ENCODE peak calls at places on chromosomes 3 and 15, in four cellular contexts. C is H9, L is colonic mucosa, Y is neuronal stem cell. O is an unnamed sample.

GRCh38 chr3:47112997-47113396 is 50.9 kb downstream of the SETD2 start:
- DNase-seq in L (no peak), Y (no peak), C (no peak), O (no peak)

GRCh38 chr15:78640840-78641733 is at the start of gene CHRNB4:
- DNase-seq in Y (peak; percentile 73), C (peak; percentile 90), L (peak; percentile 36), O (peak; percentile 95)

GRCh38 chr3:31125413-31126020 is 231.1 kb upstream of the GADL1 start:
- DNase-seq in Y (peak; percentile 2), C (no peak), L (no peak), O (peak; percentile 49)

GRCh38 chr3:14001136-14001535 is 121.3 kb upstream of the WNT7A start:
- DNase-seq in L (no peak), C (no peak), Y (no peak), O (no peak)

GRCh38 chr3:115239717-115240116 is 92.6 kb upstream of the ZBTB20 start:
- DNase-seq in L (peak; percentile 18), Y (no peak), C (no peak), O (no peak)

GRCh38 chr3:38157562-38157961 is 7.8 kb upstream of the OXSR1 start:
- DNase-seq in Y (no peak), L (no peak), C (no peak), O (no peak)

GRCh38 chr3:152348436-152349177 is 79.9 kb downstream of the MBNL1 start:
- DNase-seq in C (no peak), Y (no peak), L (no peak), O (no peak)

GRCh38 chr3:153752405-153753027 is 368.7 kb upstream of the ARHGEF26 start:
- DNase-seq in Y (no peak), C (no peak), L (no peak), O (no peak)

GRCh38 chr3:52531636-52532516 is 1.8 kb downstream of the NT5DC2 start:
- DNase-seq in C (no peak), Y (no peak), L (no peak), O (no peak)

GRCh38 chr3:59555593-59556315 is 505.9 kb upstream of the CFAP20DC start:
- DNase-seq in C (no peak), Y (no peak), L (no peak), O (no peak)

GRCh38 chr3:150203273-150203672 is 204.8 kb upstream of the TSC22D2 start:
- DNase-seq in Y (no peak), C (no peak), L (no peak), O (no peak)

GRCh38 chr15:25248583-25249235 is 190.1 kb downstream of the UBE3A start:
- DNase-seq in L (peak; percentile 7), Y (no peak), C (peak; percentile 8), O (no peak)

GRCh38 chr3:179181993-179182551 is 33.9 kb downstream of the PIK3CA start:
- DNase-seq in Y (no peak), C (no peak), L (no peak), O (peak; percentile 44)

GRCh38 chr3:33687406-33688010 is 30.5 kb downstream of the CLASP2 start:
- DNase-seq in C (no peak), Y (no peak), L (no peak), O (no peak)

GRCh38 chr15:100043069-100043641 is 298.6 kb downstream of the ADAMTS17 start:
- DNase-seq in L (no peak), Y (no peak), C (no peak), O (no peak)

GRCh38 chr3:185558395-185558794 is 6.0 kb upstream of the LIPH start:
- DNase-seq in L (peak; percentile 89), C (no peak), Y (no peak), O (no peak)

GRCh38 chr3:179093807-179094206 is 22.2 kb upstream of the ZMAT3 start:
- DNase-seq in L (no peak), C (no peak), Y (no peak), O (no peak)

GRCh38 chr3:85821130-85821756 is 862.5 kb downstream of the CADM2 start:
- DNase-seq in L (peak; percentile 22), Y (peak; percentile 11), C (peak; percentile 49), O (peak; percentile 80)

GRCh38 chr3:177150218-177150916 is 46.9 kb downstream of the TBL1XR1 start:
- DNase-seq in L (no peak), C (no peak), Y (no peak), O (no peak)

GRCh38 chr3:89246326-89246725 is 138.9 kb downstream of the EPHA3 start:
- DNase-seq in Y (peak; percentile 32), L (no peak), C (peak; percentile 75), O (peak; percentile 78)

GRCh38 chr3:105823149-105823866 is 45.5 kb downstream of the CBLB start:
- DNase-seq in C (no peak), Y (no peak), L (no peak), O (no peak)

GRCh38 chr15:72599855-72600464 is 54.5 kb upstream of the GOLGA6B start:
- DNase-seq in Y (no peak), L (peak; percentile 36), C (no peak), O (peak; percentile 60)

GRCh38 chr15:85380860-85381535 is 595 bp downstream of the AKAP13 start:
- DNase-seq in L (peak; percentile 54), Y (peak; percentile 65), C (no peak), O (no peak)

GRCh38 chr3:182259579-182259978 is 533.7 kb upstream of the ATP11B start:
- DNase-seq in L (no peak), C (peak; percentile 66), Y (no peak), O (peak; percentile 74)

GRCh38 chr15:77819271-77819806 is 186.6 kb upstream of the LINGO1 start:
- DNase-seq in L (no peak), C (no peak), Y (no peak), O (peak; percentile 66)

GRCh38 chr15:70327328-70328136 is 229.8 kb upstream of the TLE3 start:
- DNase-seq in C (no peak), Y (no peak), L (no peak), O (peak; percentile 51)

GRCh38 chr15:63972801-63973200 is 73.5 kb downstream of the DAPK2 start:
- DNase-seq in L (no peak), C (peak; percentile 28), Y (peak; percentile 31), O (peak; percentile 67)

GRCh38 chr3:61864886-61865285 is 303.5 kb downstream of the PTPRG start:
- DNase-seq in Y (no peak), C (no peak), L (no peak), O (no peak)

GRCh38 chr3:40432793-40433192 is 24.3 kb upstream of the RPL14 start:
- DNase-seq in L (no peak), Y (no peak), C (no peak), O (no peak)

GRCh38 chr3:50122071-50122470 is 33.1 kb upstream of the SEMA3F start:
- DNase-seq in Y (no peak), C (no peak), L (peak; percentile 39), O (peak; percentile 51)

GRCh38 chr3:25678581-25678980 is 13.9 kb upstream of the TOP2B start:
- DNase-seq in L (no peak), Y (no peak), C (no peak), O (no peak)

GRCh38 chr3:117131259-117131658 is 421.7 kb downstream of the TUSC7 start:
- DNase-seq in L (peak; percentile 32), Y (no peak), C (no peak), O (no peak)

DNA sequence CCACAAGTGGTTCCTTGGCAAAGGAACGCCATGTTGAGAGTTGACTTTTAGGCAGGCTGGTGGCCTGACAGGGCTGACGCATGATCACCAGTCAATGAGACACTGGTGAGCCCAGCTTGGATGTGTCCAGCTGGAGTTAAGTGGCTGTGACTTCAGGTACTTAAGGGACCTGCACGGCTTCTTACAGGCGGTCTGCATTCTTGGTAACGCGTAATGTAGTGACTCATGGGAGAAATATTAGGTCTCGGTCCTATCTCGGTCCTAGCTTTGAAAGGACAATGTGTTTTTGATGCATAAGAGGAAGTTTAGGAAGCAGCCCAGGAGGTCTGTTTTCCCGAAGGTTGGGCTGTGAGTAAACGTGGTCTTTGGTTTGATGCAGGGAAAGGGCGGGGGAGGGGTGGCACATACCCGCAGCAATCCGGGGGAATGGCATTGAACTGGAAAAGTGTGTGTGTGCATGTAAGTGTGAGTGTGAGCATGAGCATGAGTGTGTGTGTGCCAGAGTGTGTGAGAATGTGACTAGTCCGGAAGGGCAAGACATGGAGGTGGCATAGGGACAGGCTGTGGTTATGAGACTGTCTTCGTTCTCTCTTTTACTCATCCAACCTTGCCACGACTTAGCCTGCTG is 55.3 kb downstream of the FAM43A start:
- DNase-seq in Y (no peak), L (no peak), C (no peak), O (peak; percentile 86)
- H3K9ac ChIP-seq in Y (no peak overlapping the region), L (no peak overlapping the region), C (no peak overlapping the region), O (no peak overlapping the region)

GRCh38 chr3:136694321-136694720 is 57.9 kb downstream of the STAG1 start:
- DNase-seq in C (no peak), L (no peak), Y (no peak), O (no peak)

GRCh38 chr3:136699271-136699828 is 52.8 kb downstream of the STAG1 start:
- DNase-seq in C (no peak), L (no peak), Y (no peak), O (no peak)

GRCh38 chr3:136703429-136703828 is 48.7 kb downstream of the STAG1 start:
- DNase-seq in Y (no peak), C (no peak), L (no peak), O (no peak)

DNA sequence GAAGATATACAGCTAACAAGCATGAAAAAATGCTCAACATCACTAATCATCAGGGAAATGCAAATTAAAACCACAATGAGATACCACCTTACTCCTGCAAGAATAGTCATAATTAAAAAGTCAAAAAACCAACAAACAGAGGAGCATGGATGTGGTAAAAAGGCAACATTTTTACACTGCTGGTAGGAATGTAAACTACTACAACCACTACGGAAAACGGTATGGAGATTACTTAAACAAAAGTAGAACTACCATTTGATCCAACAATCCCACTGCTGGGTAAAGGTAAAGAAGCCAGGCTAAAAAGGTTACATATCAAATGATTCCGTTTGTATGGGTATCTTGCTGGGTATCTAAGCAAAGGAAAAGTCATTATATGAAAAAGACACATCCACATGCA is 53.8 kb downstream of the STAG1 start:
- DNase-seq in L (no peak), Y (no peak), C (no peak), O (no peak)
- H3K9me3 ChIP-seq in L (no peaks in the 10 kb centered on the region), Y (peaks cover 3% of the 10 kb centered on the region), C (peaks cover 15% of the 10 kb centered on the region), O (peaks cover 41% of the 10 kb centered on the region)

GRCh38 chr3:3038201-3038991 is 71.8 kb downstream of the IL5RA start:
- DNase-seq in C (peak; percentile 39), Y (no peak), L (no peak), O (peak; percentile 68)
- H3K4me1 ChIP-seq in C (no peaks in the 10 kb centered on the region), Y (peaks cover 8% of the 10 kb centered on the region), L (no peaks in the 10 kb centered on the region), O (no peaks in the 10 kb centered on the region)

GRCh38 chr3:43996379-43997301 is 245.0 kb upstream of the TOPAZ1 start:
- DNase-seq in Y (peak; percentile 41), L (no peak), C (peak; percentile 61), O (peak; percentile 81)

GRCh38 chr3:43998841-43999805 is 242.6 kb upstream of the TOPAZ1 start:
- DNase-seq in Y (peak; percentile 56), C (peak; percentile 82), L (no peak), O (peak; percentile 84)

GRCh38 chr3:43995929-43996378 is 245.7 kb upstream of the TOPAZ1 start:
- DNase-seq in Y (no peak), C (peak; percentile 51), L (no peak), O (no peak)

GRCh38 chr3:43998374-43998840 is 243.3 kb upstream of the TOPAZ1 start:
- DNase-seq in C (peak; percentile 56), Y (no peak), L (no peak), O (peak; percentile 79)

DNA sequence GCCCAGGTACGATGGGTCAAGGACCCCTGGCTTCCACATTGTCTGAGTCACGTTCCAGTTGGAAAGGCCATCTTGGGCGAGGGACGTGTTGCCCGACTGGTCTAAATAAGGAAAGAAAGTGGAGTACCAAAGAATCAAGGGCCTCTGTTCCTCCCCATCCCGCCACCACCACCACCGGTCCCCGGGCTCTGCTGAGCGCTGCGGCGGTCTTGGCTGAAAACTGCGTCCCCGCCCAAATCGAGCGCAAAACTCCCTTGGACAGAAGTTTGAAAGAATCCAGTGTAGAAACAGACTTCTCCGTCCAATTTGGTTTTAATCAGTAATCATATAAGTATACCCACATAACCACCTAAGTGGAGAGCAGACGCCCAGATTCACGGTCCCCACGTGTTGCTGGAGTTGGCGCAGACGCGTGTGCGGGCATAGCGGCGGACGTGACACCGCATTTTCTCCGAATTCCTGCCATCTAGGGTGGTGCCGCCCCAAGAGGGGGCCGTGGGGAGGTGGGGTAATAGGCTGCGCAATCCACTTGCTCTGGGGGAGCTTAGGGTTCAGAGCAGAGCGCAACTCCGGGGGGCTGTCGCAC is 243.8 kb upstream of the TOPAZ1 start:
- DNase-seq in L (no peak), Y (no peak), C (no peak), O (peak; percentile 73)
- H3K9ac ChIP-seq in L (no peak overlapping the region), Y (no peak overlapping the region), C (no peak overlapping the region), O (no peak overlapping the region)